ENCODE peak calls at places on chromosomes 13 and 19, in five cellular contexts. P, F, D, I and J are unnamed samples. For H3K27me3, the result is how much of the 10 kb centered on the place peaks cover.

GRCh38 chr19:35347171-35347929 is at the start of gene FFAR1:
- DNase-seq in D (no peak), F (peak), P (no peak), I (no peak), J (peak)

GRCh38 chr13:45630791-45631190 is 15.3 kb upstream of the ERICH6B start:
- DNase-seq in F (no peak), P (peak), D (no peak), I (peak), J (no peak)

GRCh38 chr19:3538258-3538929 is 580 bp upstream of the TEKTIP1 start:
- DNase-seq in D (no peak), I (no peak), F (no peak), P (no peak), J (no peak)

GRCh38 chr13:79662882-79663281 is 181.9 kb downstream of the NDFIP2 start:
- DNase-seq in P (peak), F (no peak), I (no peak), D (no peak), J (no peak)

GRCh38 chr19:40802300-40803169 is 3.5 kb downstream of the EGLN2 start:
- DNase-seq in D (no peak), F (no peak), I (no peak), P (no peak), J (no peak)

GRCh38 chr13:113456116-113456702 is 2.9 kb upstream of the ADPRHL1 start:
- DNase-seq in F (no peak), P (no peak), I (no peak), D (no peak), J (no peak)

GRCh38 chr19:7652061-7652641 is 15.2 kb downstream of the STXBP2 start:
- DNase-seq in D (peak), P (peak), I (peak), F (peak), J (peak)

GRCh38 chr19:3403489-3404323 is 37.3 kb downstream of the NFIC start:
- DNase-seq in F (no peak), I (peak), D (peak), P (peak), J (no peak)

GRCh38 chr13:74187564-74187963 is 53.4 kb upstream of the KLF12 start:
- DNase-seq in P (peak), F (no peak), D (peak), I (peak), J (no peak)

GRCh38 chr13:94114166-94114565 is 365.3 kb downstream of the DCT start:
- DNase-seq in I (no peak), D (no peak), F (no peak), P (no peak), J (no peak)

GRCh38 chr19:43641333-43641732 is 1.7 kb upstream of the CADM4 start:
- DNase-seq in P (no peak), D (no peak), I (no peak), F (peak), J (no peak)

GRCh38 chr13:55999709-56000108 is 1141.0 kb upstream of the PRR20A start:
- DNase-seq in I (no peak), P (no peak), D (no peak), F (no peak), J (no peak)

GRCh38 chr19:821228-821975 is at the start of gene PLPPR3:
- DNase-seq in P (no peak), F (peak), D (no peak), I (no peak), J (peak)

GRCh38 chr19:54287456-54287855 is 6.5 kb upstream of the LILRB2 start:
- DNase-seq in I (no peak), P (peak), F (no peak), D (peak), J (no peak)

GRCh38 chr13:80828759-80829158 is 487.8 kb upstream of the SPRY2 start:
- DNase-seq in F (no peak), D (no peak), P (no peak), I (no peak), J (no peak)

GRCh38 chr19:50522881-50523280 is 9.2 kb upstream of the ASPDH start:
- DNase-seq in D (no peak), P (no peak), I (no peak), F (no peak), J (no peak)

GRCh38 chr19:10334340-10335148 is 1.2 kb upstream of the RAVER1 start:
- DNase-seq in I (peak), D (peak), P (peak), F (peak), J (peak)

DNA sequence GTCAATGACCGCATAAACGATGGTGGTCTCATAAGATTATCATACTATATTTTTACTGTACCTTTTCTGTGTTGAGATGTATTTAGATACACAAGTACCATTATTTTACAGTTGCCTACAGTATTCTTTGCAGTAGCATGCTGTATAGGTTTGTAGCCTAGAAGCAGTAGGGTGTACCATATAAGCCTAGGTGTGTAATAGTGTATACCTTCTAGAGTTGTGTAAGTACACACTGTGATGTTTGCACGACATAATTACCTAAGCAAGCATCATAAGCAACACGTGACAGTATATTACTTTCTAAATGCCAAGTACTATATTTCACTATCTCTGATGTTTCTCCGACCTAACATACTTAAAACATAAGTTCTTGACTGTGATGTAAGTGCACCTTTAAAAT is 2.7 kb downstream of the LPAR6 start:
- DNase-seq in F (no peak), D (no peak), I (peak), P (no peak), J (no peak)
- H3K9ac ChIP-seq in F (no peak), D (no peak), I (peak), P (no peak), J (no peak)

DNA sequence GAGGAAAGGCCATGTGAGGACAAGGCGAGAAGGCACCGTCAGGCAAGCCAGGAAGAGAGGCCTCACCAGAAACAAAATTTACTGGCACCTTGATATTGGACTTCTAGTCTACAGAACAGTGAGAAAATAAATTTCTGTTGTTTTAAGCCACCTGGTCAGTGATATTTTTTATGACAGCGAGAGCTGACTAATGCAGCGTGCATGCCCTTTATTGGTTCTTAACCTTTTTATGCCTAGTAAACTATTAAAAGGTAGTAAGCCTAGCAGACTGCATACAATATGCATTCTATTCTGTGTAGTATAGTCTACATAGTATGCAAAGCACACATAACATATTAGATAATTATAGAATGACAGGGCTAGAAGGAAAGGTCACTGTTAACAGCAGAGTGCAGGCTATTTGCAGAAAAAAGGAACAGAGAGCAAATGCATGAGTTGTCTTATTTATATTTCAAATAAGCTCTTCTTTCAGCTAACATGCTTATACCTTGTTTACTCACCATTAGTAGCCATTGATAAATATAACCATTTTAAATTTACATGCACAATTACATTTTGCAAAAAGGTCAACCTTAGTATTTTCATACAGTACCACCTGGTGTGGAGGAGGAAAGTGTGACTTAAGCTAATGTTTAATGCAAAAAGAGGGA is 25.3 kb upstream of the KATNAL1 start:
- DNase-seq in D (no peak), F (no peak), P (no peak), I (no peak), J (no peak)
- H3K4me2 ChIP-seq in D (no peak), F (no peak), P (no peak), I (no peak), J (no peak)

GRCh38 chr13:35478384-35479222 is 2.1 kb upstream of the MAB21L1 start:
- DNase-seq in I (no peak), D (no peak), F (no peak), P (no peak), J (peak)

GRCh38 chr13:35475960-35476943 is at the start of gene MAB21L1:
- DNase-seq in P (peak), D (peak), I (peak), F (no peak), J (no peak)

GRCh38 chr13:35474551-35474950 is 1.9 kb downstream of the MAB21L1 start:
- DNase-seq in P (no peak), F (no peak), D (no peak), I (no peak), J (no peak)

GRCh38 chr13:35472308-35473008 is 4.0 kb downstream of the MAB21L1 start:
- DNase-seq in D (no peak), P (no peak), I (no peak), F (no peak), J (no peak)

GRCh38 chr13:35475131-35475959 is 1.1 kb downstream of the MAB21L1 start:
- DNase-seq in D (peak), P (peak), F (no peak), I (peak), J (peak)
- H3K27me3 ChIP-seq in D (half or more), P (under half), F (under half), I (under half), J (half or more)

GRCh38 chr19:57239982-57240310 is 486 bp upstream of the ZNF805 start:
- DNase-seq in I (no peak), D (no peak), P (no peak), F (no peak), J (no peak)
- H3K9ac ChIP-seq in I (peak), D (peak), P (peak), F (peak), J (peak)

GRCh38 chr13:98254541-98254940 is 77.5 kb upstream of the RNF113B start:
- DNase-seq in D (peak), P (peak), F (no peak), I (no peak), J (no peak)

GRCh38 chr13:98253526-98253925 is 76.5 kb upstream of the RNF113B start:
- DNase-seq in F (no peak), I (no peak), P (no peak), D (no peak), J (no peak)

GRCh38 chr13:98251708-98252107 is 74.6 kb upstream of the RNF113B start:
- DNase-seq in P (no peak), D (no peak), F (no peak), I (no peak), J (no peak)

GRCh38 chr13:98258226-98258625 is 81.2 kb upstream of the RNF113B start:
- DNase-seq in D (no peak), P (no peak), F (no peak), I (no peak), J (no peak)

DNA sequence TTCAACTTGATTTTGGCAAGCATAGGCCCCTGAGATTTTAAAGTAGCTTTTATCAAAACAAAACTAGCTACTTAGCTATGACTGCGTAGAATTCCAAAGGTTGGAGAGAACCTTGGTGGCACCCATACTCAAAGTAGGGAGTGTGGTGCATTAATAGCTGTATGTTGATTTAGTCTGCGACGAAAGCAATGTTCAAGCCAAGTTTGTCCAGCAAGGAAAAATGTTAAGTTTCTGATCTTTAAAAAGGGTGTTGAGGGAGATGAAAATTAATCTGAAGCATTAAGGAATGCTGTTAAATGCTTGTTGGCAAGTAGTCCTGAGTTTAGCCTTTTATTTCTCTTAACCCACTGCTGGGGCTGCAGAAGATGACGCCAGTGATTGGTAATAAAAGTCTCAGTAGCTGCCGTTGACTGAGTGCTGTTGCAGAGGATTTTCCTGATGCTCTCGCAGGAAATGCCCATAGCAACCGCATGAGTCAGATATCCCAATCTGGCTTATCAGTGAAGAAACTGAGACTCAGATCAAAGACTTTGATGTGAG is 75.9 kb upstream of the RNF113B start:
- DNase-seq in D (peak), I (no peak), P (peak), F (no peak), J (no peak)
- H3K4me2 ChIP-seq in D (peak), I (no peak), P (peak), F (no peak), J (no peak)

GRCh38 chr13:27004389-27004788 is 167.2 kb downstream of the USP12 start:
- DNase-seq in D (peak), P (no peak), F (no peak), I (no peak), J (no peak)

GRCh38 chr13:27005556-27005955 is 166.1 kb downstream of the USP12 start:
- DNase-seq in I (no peak), D (no peak), F (no peak), P (peak), J (no peak)

GRCh38 chr13:27005976-27006518 is 165.6 kb downstream of the USP12 start:
- DNase-seq in F (no peak), D (no peak), P (no peak), I (no peak), J (peak)

GRCh38 chr13:27006519-27007161 is 165.0 kb downstream of the USP12 start:
- DNase-seq in F (no peak), I (peak), P (peak), D (peak), J (peak)

DNA sequence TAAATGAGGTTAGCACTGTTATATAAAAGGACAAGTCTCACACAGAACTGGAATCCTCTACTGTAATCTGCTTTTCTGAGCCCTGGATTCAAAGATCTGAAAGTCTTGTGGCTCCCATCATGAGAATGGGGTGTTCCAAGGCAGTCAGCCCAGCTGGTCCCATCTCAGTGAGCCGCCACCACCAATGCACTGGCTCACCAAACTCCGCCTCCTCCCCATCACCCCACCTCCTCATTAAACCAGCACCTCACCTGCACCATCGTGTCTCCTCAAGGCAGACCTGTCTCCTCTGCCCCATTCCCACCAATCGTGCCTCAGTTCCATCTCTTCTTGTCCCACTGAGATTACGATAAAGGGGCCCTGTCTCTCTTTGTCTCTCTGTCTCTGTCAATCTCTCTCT is 166.7 kb downstream of the USP12 start:
- DNase-seq in F (no peak), P (no peak), I (no peak), D (no peak), J (no peak)
- H3K27me3 ChIP-seq in F (half or more), P (under half), I (under half), D (under half), J (under half)

DNA sequence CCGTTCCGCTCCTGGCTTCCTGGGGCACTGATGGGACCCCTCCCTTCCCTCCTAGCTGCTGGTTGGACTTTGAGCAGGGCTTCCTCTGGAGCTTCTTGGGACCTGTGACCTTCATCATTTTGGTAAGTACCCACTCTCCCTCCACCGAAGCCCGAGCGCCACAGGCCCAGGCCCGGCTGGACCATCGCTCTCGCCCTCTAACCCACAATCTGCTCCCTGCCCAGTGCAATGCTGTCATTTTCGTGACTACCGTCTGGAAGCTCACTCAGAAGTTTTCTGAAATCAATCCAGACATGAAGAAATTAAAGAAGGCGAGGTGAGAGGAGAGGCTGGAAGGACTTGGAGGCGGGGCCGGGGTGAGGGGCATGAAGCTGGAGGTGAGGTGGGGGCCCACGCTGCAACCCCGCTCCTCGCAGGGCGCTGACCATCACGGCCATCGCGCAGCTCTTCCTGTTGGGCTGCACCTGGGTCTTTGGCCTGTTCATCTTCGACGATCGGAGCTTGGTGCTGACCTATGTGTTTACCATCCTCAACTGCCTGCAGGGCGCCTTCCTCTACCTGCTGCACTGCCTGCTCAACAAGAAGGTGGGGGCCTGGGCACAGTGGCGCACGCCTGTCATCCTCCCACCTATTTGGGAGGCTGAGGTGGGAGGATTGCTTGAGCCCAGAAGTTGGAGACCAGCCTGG is 12.4 kb downstream of the DDX39A start:
- DNase-seq in I (no peak), D (no peak), P (no peak), F (peak), J (no peak)
- H3K9ac ChIP-seq in I (no peak), D (no peak), P (no peak), F (no peak), J (no peak)

GRCh38 chr19:6091771-6092291 is 18.5 kb downstream of the RFX2 start:
- DNase-seq in D (peak), P (peak), F (no peak), I (no peak), J (no peak)
- H3K4me2 ChIP-seq in D (peak), P (peak), F (peak), I (peak), J (peak)

DNA sequence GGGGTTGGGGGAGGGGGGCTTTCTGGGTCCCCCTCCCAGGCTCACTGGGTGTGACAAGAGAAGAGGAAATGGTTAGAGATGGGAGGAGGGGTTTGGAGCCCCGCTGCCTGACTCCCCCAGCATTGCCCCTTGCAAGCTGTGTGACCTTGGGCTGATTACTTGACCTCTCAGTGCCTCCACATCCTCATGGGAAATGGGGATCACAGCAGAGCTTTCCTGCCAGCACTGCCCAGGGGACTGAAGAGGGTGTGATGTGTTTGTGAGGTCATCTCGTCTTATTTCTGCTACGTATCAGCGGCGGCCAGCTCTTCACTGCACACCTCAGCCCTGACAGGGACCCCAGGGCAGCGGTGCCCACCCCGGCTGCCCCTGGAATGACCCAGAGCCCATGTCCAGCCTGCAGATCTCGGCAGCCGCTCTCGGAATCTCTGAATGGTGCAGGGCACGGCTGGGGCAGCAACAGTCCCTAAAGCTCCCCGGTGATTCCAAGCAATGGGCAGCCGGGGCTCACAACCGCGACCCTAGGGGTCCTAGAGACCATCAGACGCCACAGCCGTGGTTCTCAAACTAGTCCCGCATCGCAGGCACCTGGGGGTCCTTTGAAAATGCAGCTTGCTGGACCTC is 8.4 kb downstream of the PNMA8B start:
- DNase-seq in D (no peak), I (no peak), F (no peak), P (no peak), J (no peak)
- H3K27me3 ChIP-seq in D (under half), I (under half), F (half or more), P (under half), J (under half)

GRCh38 chr19:18384775-18385174 is 1.2 kb upstream of the GDF15 start:
- DNase-seq in F (no peak), D (no peak), I (no peak), P (no peak), J (no peak)

GRCh38 chr19:18386543-18387251 is 739 bp downstream of the GDF15 start:
- DNase-seq in P (no peak), I (no peak), F (peak), D (peak), J (no peak)

GRCh38 chr19:18387395-18387794 is 1.4 kb downstream of the GDF15 start:
- DNase-seq in I (no peak), F (no peak), P (no peak), D (no peak), J (no peak)

GRCh38 chr19:18385675-18386542 is at the start of gene GDF15:
- DNase-seq in I (peak), P (peak), D (peak), F (peak), J (peak)

GRCh38 chr19:18385359-18385674 is 641 bp upstream of the GDF15 start:
- DNase-seq in P (no peak), I (no peak), D (no peak), F (no peak), J (peak)
- H3K9ac ChIP-seq in P (no peak), I (no peak), D (no peak), F (peak), J (no peak)